ENCODE peak calls at places on chromosomes 5 and 9, in seven cellular contexts. G, C, X, Y, J, T and O are unnamed samples.
A peak's percentile ranks its signal among the peaks of the same experiment; 100 is the strongest.

GRCh38 chr5:44294492-44294891 is 94.7 kb downstream of the FGF10 start:
- DNase-seq in G (no peak), C (no peak), T (no peak), Y (no peak), X (no peak), J (no peak), O (no peak)

GRCh38 chr5:63070001-63070400 is 491.4 kb downstream of the LRRC70 start:
- DNase-seq in G (no peak), C (no peak), X (no peak), J (no peak), T (no peak), Y (no peak), O (no peak)

GRCh38 chr5:34555699-34556513 is 100.2 kb upstream of the RAI14 start:
- DNase-seq in J (peak; percentile 13), Y (no peak), C (no peak), G (no peak), T (no peak), X (no peak), O (no peak)

GRCh38 chr5:106699198-106699597 is 971.5 kb downstream of the EFNA5 start:
- DNase-seq in G (no peak), T (no peak), X (no peak), C (no peak), Y (no peak), J (no peak), O (no peak)

GRCh38 chr9:135320331-135320730 is 159.3 kb upstream of the PPP1R26 start:
- DNase-seq in T (no peak), C (no peak), J (no peak), Y (no peak), X (no peak), G (no peak), O (no peak)

GRCh38 chr5:151917931-151918330 is 6.7 kb downstream of the GLRA1 start:
- DNase-seq in G (no peak), Y (no peak), T (no peak), J (no peak), X (no peak), C (no peak), O (no peak)

GRCh38 chr5:93891491-93892480 is 150.4 kb upstream of the POU5F2 start:
- DNase-seq in T (no peak), Y (no peak), G (no peak), C (no peak), X (no peak), J (no peak), O (no peak)

GRCh38 chr5:36073595-36074216 is 7.0 kb upstream of the UGT3A2 start:
- DNase-seq in J (no peak), Y (peak; percentile 22), X (no peak), G (peak; percentile 24), T (peak; percentile 53), C (peak; percentile 4), O (no peak)

GRCh38 chr5:65017636-65018035 is 248.9 kb downstream of the CWC27 start:
- DNase-seq in G (no peak), X (no peak), C (no peak), Y (no peak), T (no peak), J (no peak), O (no peak)

GRCh38 chr9:98971915-98972223 is 28.2 kb downstream of the COL15A1 start:
- DNase-seq in Y (no peak), X (no peak), T (no peak), C (no peak), G (no peak), J (no peak), O (no peak)

GRCh38 chr9:78900500-78900899 is 603.6 kb downstream of the PSAT1 start:
- DNase-seq in J (no peak), Y (no peak), T (no peak), C (no peak), G (no peak), X (no peak), O (no peak)

GRCh38 chr5:139839918-139840317 is 44.3 kb downstream of the PSD2 start:
- DNase-seq in X (no peak), Y (no peak), J (no peak), G (no peak), T (no peak), C (no peak), O (no peak)

GRCh38 chr9:33129886-33130284 is 37.3 kb downstream of the B4GALT1 start:
- DNase-seq in Y (no peak), X (peak; percentile 53), C (no peak), G (no peak), J (peak; percentile 41), T (no peak), O (no peak)

GRCh38 chr9:3475300-3476020 is 50.3 kb downstream of the RFX3 start:
- DNase-seq in G (peak; percentile 14), C (no peak), T (no peak), X (no peak), Y (no peak), J (peak; percentile 44), O (no peak)

GRCh38 chr9:109289186-109289585 is 31.7 kb downstream of the EPB41L4B start:
- DNase-seq in C (no peak), T (peak; percentile 50), X (peak; percentile 55), Y (no peak), J (no peak), G (no peak), O (no peak)

GRCh38 chr9:79572032-79572890 is 496 bp downstream of the TLE4 start:
- DNase-seq in Y (no peak), C (no peak), G (peak; percentile 60), T (no peak), J (peak; percentile 13), X (peak; percentile 70), O (peak; percentile 50)

GRCh38 chr5:172768573-172769323 is 2.2 kb downstream of the DUSP1 start:
- DNase-seq in T (no peak), G (peak; percentile 65), J (no peak), C (peak; percentile 65), X (peak; percentile 50), Y (no peak), O (peak; percentile 88)

GRCh38 chr5:125316386-125316785 is 569.9 kb upstream of the ZNF608 start:
- DNase-seq in X (no peak), C (no peak), Y (no peak), G (no peak), T (no peak), J (no peak), O (no peak)

GRCh38 chr5:175689147-175689991 is 31.5 kb downstream of the HRH2 start:
- DNase-seq in J (no peak), G (no peak), Y (no peak), T (no peak), X (no peak), C (no peak), O (peak; percentile 81)

GRCh38 chr5:61303348-61303747 is 28.7 kb upstream of the ZSWIM6 start:
- DNase-seq in T (no peak), G (no peak), C (no peak), J (no peak), Y (no peak), X (no peak), O (no peak)

GRCh38 chr9:125894566-125894965 is 147.4 kb downstream of the PBX3 start:
- DNase-seq in X (no peak), T (peak; percentile 13), J (no peak), G (no peak), Y (no peak), C (no peak), O (no peak)

GRCh38 chr5:59840200-59840601 is 53.3 kb downstream of the PDE4D start:
- DNase-seq in G (no peak), T (no peak), J (no peak), X (no peak), C (no peak), Y (no peak), O (no peak)

GRCh38 chr9:126363847-126364671 is 37.4 kb downstream of the MVB12B start:
- DNase-seq in Y (no peak), X (peak; percentile 46), G (no peak), T (peak; percentile 78), J (no peak), C (no peak), O (no peak)

GRCh38 chr5:1003296-1003937 is 5.2 kb upstream of the NKD2 start:
- DNase-seq in T (peak; percentile 65), X (peak; percentile 39), J (peak; percentile 54), C (peak; percentile 46), Y (peak; percentile 76), G (peak; percentile 27), O (peak; percentile 41)

GRCh38 chr9:130379649-130379970 is 65.2 kb upstream of the ASS1 start:
- DNase-seq in G (no peak), T (no peak), C (no peak), Y (no peak), X (no peak), J (no peak), O (no peak)

GRCh38 chr5:84374568-84374967 is 10.1 kb downstream of the EDIL3 start:
- DNase-seq in T (no peak), J (no peak), Y (no peak), C (no peak), G (no peak), X (no peak), O (no peak)

GRCh38 chr5:42791151-42791550 is 20.5 kb downstream of the SELENOP start:
- DNase-seq in T (no peak), J (no peak), G (no peak), X (no peak), C (no peak), Y (no peak), O (no peak)

GRCh38 chr5:9782806-9783560 is 152.8 kb upstream of the TAS2R1 start:
- DNase-seq in J (no peak), X (peak; percentile 31), T (no peak), G (no peak), C (no peak), Y (no peak), O (no peak)

GRCh38 chr9:111637421-111637950 is 6.4 kb downstream of the DNAJC25 start:
- DNase-seq in T (peak; percentile 26), J (no peak), X (no peak), C (no peak), G (no peak), Y (no peak), O (no peak)

GRCh38 chr9:13139641-13140171 is 139.8 kb downstream of the MPDZ start:
- DNase-seq in Y (no peak), T (peak; percentile 19), G (peak; percentile 15), C (no peak), J (peak; percentile 7), X (no peak), O (no peak)

GRCh38 chr5:112366987-112367386 is 52.1 kb downstream of the EPB41L4A start:
- DNase-seq in T (peak; percentile 42), X (no peak), G (no peak), J (peak; percentile 44), Y (peak; percentile 26), C (no peak), O (no peak)

GRCh38 chr9:137582286-137582860 is 3.6 kb upstream of the DPH7 start:
- DNase-seq in X (no peak), G (peak; percentile 36), J (no peak), T (peak; percentile 69), Y (no peak), C (no peak), O (no peak)

GRCh38 chr9:133252301-133252776 is 22.7 kb downstream of the ABO start:
- DNase-seq in C (no peak), Y (peak; percentile 27), J (peak; percentile 65), X (peak; percentile 90), G (no peak), T (no peak), O (peak; percentile 67)

GRCh38 chr5:40404613-40405012 is 275.1 kb upstream of the PTGER4 start:
- DNase-seq in G (no peak), J (no peak), C (peak; percentile 58), X (no peak), Y (no peak), T (no peak), O (no peak)

GRCh38 chr5:71938886-71939285 is 168.4 kb upstream of the MAP1B start:
- DNase-seq in T (peak; percentile 61), J (peak; percentile 78), X (peak; percentile 79), Y (no peak), G (no peak), C (no peak), O (no peak)

GRCh38 chr9:306907-307306 is 92.2 kb downstream of the DOCK8 start:
- DNase-seq in X (no peak), J (no peak), Y (no peak), G (peak; percentile 40), C (peak; percentile 60), T (peak; percentile 53), O (no peak)

GRCh38 chr9:126222363-126222834 is 104.2 kb upstream of the MVB12B start:
- DNase-seq in X (no peak), T (no peak), G (no peak), Y (no peak), C (no peak), J (no peak), O (no peak)

GRCh38 chr5:16976625-16977008 is 40.5 kb upstream of the MYO10 start:
- DNase-seq in J (no peak), Y (no peak), C (no peak), T (no peak), X (no peak), G (no peak), O (no peak)